ENCODE peak calls at places on chromosome 21, in five cellular contexts. X is HCT116, Y is PC-3, C is GM23338, T is MM.1S. A is an unnamed sample. For H4K20me1, the result is how much of the 10 kb centered on the place peaks cover.

GRCh38 chr21:35965699-35966098 is 94.6 kb downstream of the SETD4 start:
- DNase-seq in T (no peak), Y (no peak), C (no peak), X (no peak), A (no peak)

GRCh38 chr21:28794341-28794970 is 198.2 kb downstream of the LTN1 start:
- DNase-seq in T (no peak), Y (peak), X (no peak), C (no peak), A (no peak)

GRCh38 chr21:41845310-41846032 is 33.7 kb downstream of the PRDM15 start:
- DNase-seq in T (no peak), Y (no peak), C (no peak), X (no peak), A (peak)

GRCh38 chr21:25350056-25350455 is 257.2 kb downstream of the MRPL39 start:
- DNase-seq in Y (peak), X (no peak), C (peak), T (no peak), A (peak)

GRCh38 chr21:44293551-44294231 is 6.2 kb upstream of the PFKL start:
- DNase-seq in Y (no peak), C (no peak), X (no peak), T (no peak), A (no peak)

GRCh38 chr21:44295163-44295601 is 4.7 kb upstream of the PFKL start:
- DNase-seq in T (no peak), Y (peak), X (no peak), C (no peak), A (no peak)

GRCh38 chr21:43597052-43597451 is 62.2 kb downstream of the HSF2BP start:
- DNase-seq in C (no peak), Y (peak), X (no peak), T (no peak), A (peak)

GRCh38 chr21:24118738-24119470 is 1488.4 kb downstream of the MRPL39 start:
- DNase-seq in Y (peak), X (no peak), C (no peak), T (no peak), A (no peak)

GRCh38 chr21:41366522-41367151 is 4.8 kb downstream of the MX2 start:
- DNase-seq in Y (peak), T (no peak), C (no peak), X (no peak), A (peak)

GRCh38 chr21:44326716-44327602 is 12.2 kb downstream of the CFAP410 start:
- DNase-seq in C (no peak), X (no peak), T (no peak), Y (no peak), A (no peak)

GRCh38 chr21:23858878-23859277 is 1748.4 kb downstream of the MRPL39 start:
- DNase-seq in Y (no peak), T (no peak), C (no peak), X (no peak), A (no peak)

GRCh38 chr21:43193651-43194302 is 25.0 kb downstream of the CRYAA start:
- DNase-seq in C (no peak), X (no peak), Y (peak), T (no peak), A (peak)

GRCh38 chr21:27572681-27573080 is 605.8 kb upstream of the ADAMTS5 start:
- DNase-seq in C (no peak), X (no peak), T (no peak), Y (peak), A (peak)

GRCh38 chr21:42079939-42080787 is 9.0 kb downstream of the UMODL1 start:
- DNase-seq in Y (no peak), X (no peak), C (no peak), T (no peak), A (peak)

GRCh38 chr21:43659136-43660000 is at the start of the genes HSF2BP and RRP1B:
- DNase-seq in Y (peak), C (peak), T (peak), X (peak), A (peak)

GRCh38 chr21:44370771-44371410 is 17.5 kb downstream of the TRPM2 start:
- DNase-seq in T (no peak), C (no peak), X (no peak), Y (no peak), A (no peak)

DNA sequence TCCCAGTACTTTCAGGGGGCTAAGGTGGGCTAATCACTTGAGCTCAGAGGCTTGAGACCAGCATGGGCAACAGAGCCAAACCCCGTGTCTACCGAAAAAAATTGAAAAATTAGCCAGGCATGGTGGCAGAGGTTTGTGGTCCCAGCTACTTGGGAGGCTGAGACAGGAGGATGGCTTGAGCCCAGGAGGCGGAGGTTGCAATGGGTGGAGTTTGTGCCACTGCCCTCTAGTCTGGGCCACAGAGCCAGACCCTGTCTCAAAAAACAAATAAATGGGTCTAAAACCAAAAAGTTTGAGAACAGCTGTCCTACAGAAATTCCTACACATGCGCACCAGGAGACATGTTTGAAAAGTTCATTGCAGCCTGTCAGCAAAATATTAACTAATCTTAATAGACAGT is 5.5 kb downstream of the SCAF4 start:
- DNase-seq in C (no peak), Y (no peak), T (no peak), X (no peak), A (no peak)
- H4K20me1 ChIP-seq in C (half or more), Y (half or more), T (half or more), X (half or more), A (under half)

GRCh38 chr21:45560106-45561021 is 18.1 kb upstream of the SLC19A1 start:
- DNase-seq in T (no peak), C (no peak), X (no peak), Y (no peak), A (no peak)
- TF ChIP-seq EZH2phosphoT487 in T (no peak), C (no peak), X (no peak), Y (no peak), A (no peak)

GRCh38 chr21:45641480-45642035 is 2.0 kb upstream of the PCBP3 start:
- DNase-seq in X (no peak), T (no peak), C (peak), Y (no peak), A (no peak)

GRCh38 chr21:45642122-45642813 is 1.3 kb upstream of the PCBP3 start:
- DNase-seq in Y (no peak), C (peak), T (no peak), X (no peak), A (peak)

GRCh38 chr21:45643021-45643980 is at the start of gene PCBP3:
- DNase-seq in Y (peak), C (peak), T (peak), X (peak), A (peak)

GRCh38 chr21:45640888-45641479 is 2.5 kb upstream of the PCBP3 start:
- DNase-seq in T (no peak), C (peak), X (no peak), Y (peak), A (peak)

GRCh38 chr21:45644041-45644906 is 749 bp downstream of the PCBP3 start:
- DNase-seq in C (peak), T (peak), X (no peak), Y (peak), A (peak)
- H4K20me1 ChIP-seq in C (under half), T (under half), X (under half), Y (under half), A (under half)

GRCh38 chr21:32196001-32196400 is 82.8 kb downstream of the MIS18A start:
- DNase-seq in C (no peak), Y (no peak), T (no peak), X (no peak), A (no peak)

GRCh38 chr21:32193066-32193465 is 85.8 kb downstream of the MIS18A start:
- DNase-seq in X (no peak), C (no peak), Y (no peak), T (no peak), A (no peak)

GRCh38 chr21:32190491-32191144 is 88.2 kb downstream of the MIS18A start:
- DNase-seq in C (no peak), Y (no peak), T (peak), X (no peak), A (no peak)

GRCh38 chr21:32189688-32190483 is 89.0 kb downstream of the MIS18A start:
- DNase-seq in Y (no peak), T (no peak), X (no peak), C (no peak), A (no peak)

GRCh38 chr21:32192291-32192690 is 86.6 kb downstream of the MIS18A start:
- DNase-seq in C (no peak), T (no peak), X (no peak), Y (no peak), A (no peak)
- TF ChIP-seq EZH2phosphoT487 in C (no peak), T (no peak), X (no peak), Y (no peak), A (no peak)

DNA sequence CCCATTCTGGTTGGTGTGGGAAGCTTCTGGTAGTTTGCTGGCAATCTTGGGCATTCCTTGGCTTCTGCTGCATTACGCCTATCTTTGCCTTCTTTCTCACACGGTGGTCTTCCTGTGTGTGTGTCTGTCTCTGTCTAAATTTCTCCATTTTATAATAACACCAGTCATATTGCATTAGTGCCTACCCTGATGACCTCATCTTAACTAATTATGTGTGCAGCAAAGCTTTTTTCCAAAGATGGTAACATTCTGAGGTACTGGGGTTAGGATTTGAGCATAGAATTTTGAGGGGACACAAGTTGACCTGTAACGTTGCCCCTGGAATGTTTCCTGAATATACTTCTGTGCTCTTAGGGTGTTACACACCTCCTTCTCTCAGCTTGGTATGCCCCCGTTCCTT is 77.1 kb downstream of the DYRK1A start:
- DNase-seq in T (no peak), C (no peak), Y (no peak), X (no peak), A (no peak)
- H4K20me1 ChIP-seq in T (under half), C (half or more), Y (half or more), X (under half), A (under half)

DNA sequence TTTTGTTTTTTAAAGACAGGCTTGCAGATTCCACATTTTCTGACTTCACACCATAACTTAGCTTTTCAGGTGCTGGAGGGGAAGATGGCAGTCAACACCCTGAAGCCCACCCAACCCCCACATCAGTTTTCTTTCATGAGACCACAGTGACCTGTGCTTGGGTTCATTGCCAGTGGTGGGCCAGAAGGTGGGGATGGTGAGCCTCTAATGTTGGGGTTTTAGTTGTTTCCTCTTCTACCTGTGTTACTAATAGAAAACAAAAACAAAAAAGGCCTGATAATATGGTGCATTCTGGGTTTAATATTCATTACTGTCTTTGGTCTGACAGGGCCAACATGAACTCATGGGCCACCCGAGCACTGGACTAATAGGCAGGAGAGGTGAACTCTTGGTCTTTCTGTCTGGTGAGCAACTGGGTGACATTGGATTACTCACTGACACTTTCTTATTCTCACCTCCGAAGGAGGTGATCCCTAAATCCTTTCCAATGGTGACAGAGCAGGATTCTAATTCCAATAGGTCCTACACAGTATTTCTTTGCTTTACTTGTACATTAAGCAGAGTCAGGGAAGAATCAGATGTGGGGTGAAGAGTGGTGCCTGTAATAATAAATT is 132.8 kb downstream of the CLIC6 start:
- DNase-seq in Y (peak), C (peak), T (peak), X (no peak), A (no peak)
- TF ChIP-seq EZH2phosphoT487 in Y (no peak), C (no peak), T (no peak), X (no peak), A (no peak)

DNA sequence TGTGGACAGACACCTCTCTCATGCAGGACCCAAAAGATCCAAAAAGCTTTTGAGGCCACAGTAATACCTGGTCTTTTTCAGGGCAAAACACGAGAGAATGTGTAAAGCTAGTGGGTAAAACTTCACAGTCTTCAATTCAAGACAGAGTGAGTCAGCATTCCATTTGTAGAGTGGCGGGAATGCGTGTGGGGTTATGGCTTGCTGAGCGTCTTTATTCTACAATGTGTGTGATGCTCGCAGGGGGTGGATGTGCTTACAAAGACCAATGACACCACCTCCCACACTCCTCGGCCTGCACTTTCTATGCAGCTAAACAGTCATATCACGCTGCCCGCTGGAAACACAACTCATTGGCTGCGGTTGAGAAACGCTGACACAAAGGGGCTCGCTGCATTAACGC is 298.4 kb downstream of the PCP4 start:
- DNase-seq in X (no peak), Y (no peak), C (peak), T (no peak), A (no peak)
- H4K20me1 ChIP-seq in X (under half), Y (under half), C (under half), T (under half), A (under half)

GRCh38 chr21:15293251-15293650 is 228.5 kb upstream of the NRIP1 start:
- DNase-seq in X (peak), Y (peak), T (no peak), C (peak), A (peak)
- TF ChIP-seq EZH2phosphoT487 in X (no peak), Y (no peak), T (no peak), C (no peak), A (no peak)

A was measured in GM23248.